ENCODE peak calls at places on chromosomes 6 and 20, in eight cellular contexts. One of them, this sample, is unnamed.

GRCh38 chr20:53707341-53708102 is 113.9 kb upstream of the ZNF217 start:
- DNase-seq in Caco-2: no peak
- DNase-seq in kidney: no peak
- DNase-seq in astrocyte of the spinal cord: peak
- DNase-seq in fibroblast of mammary gland: peak
- DNase-seq in CD4-positive, alpha-beta T cell: no peak
- DNase-seq in brain microvascular endothelial cell: peak
- DNase-seq in AG09309: no peak
- DNase-seq in this sample: no peak

GRCh38 chr6:1144842-1145755 is 166.8 kb upstream of the FOXQ1 start:
- DNase-seq in Caco-2: no peak
- DNase-seq in kidney: no peak
- DNase-seq in astrocyte of the spinal cord: peak
- DNase-seq in fibroblast of mammary gland: peak
- DNase-seq in CD4-positive, alpha-beta T cell: no peak
- DNase-seq in brain microvascular endothelial cell: no peak
- DNase-seq in AG09309: peak
- DNase-seq in this sample: no peak

GRCh38 chr6:5469101-5469846 is 208.0 kb downstream of the FARS2 start:
- DNase-seq in Caco-2: no peak
- DNase-seq in kidney: no peak
- DNase-seq in astrocyte of the spinal cord: no peak
- DNase-seq in fibroblast of mammary gland: no peak
- DNase-seq in CD4-positive, alpha-beta T cell: no peak
- DNase-seq in brain microvascular endothelial cell: no peak
- DNase-seq in AG09309: no peak
- DNase-seq in this sample: no peak

GRCh38 chr20:46398963-46399362 is 7.5 kb downstream of the ELMO2 start:
- DNase-seq in Caco-2: no peak
- DNase-seq in kidney: no peak
- DNase-seq in astrocyte of the spinal cord: no peak
- DNase-seq in fibroblast of mammary gland: no peak
- DNase-seq in CD4-positive, alpha-beta T cell: no peak
- DNase-seq in brain microvascular endothelial cell: no peak
- DNase-seq in AG09309: no peak
- DNase-seq in this sample: no peak

GRCh38 chr20:17569616-17570346 is at the start of gene DSTN:
- DNase-seq in Caco-2: peak
- DNase-seq in kidney: peak
- DNase-seq in astrocyte of the spinal cord: peak
- DNase-seq in fibroblast of mammary gland: peak
- DNase-seq in CD4-positive, alpha-beta T cell: peak
- DNase-seq in brain microvascular endothelial cell: peak
- DNase-seq in AG09309: peak
- DNase-seq in this sample: peak

GRCh38 chr20:44069203-44069931 is 117.6 kb downstream of the JPH2 start:
- DNase-seq in Caco-2: no peak
- DNase-seq in kidney: peak
- DNase-seq in astrocyte of the spinal cord: no peak
- DNase-seq in fibroblast of mammary gland: no peak
- DNase-seq in CD4-positive, alpha-beta T cell: peak
- DNase-seq in brain microvascular endothelial cell: no peak
- DNase-seq in AG09309: no peak
- DNase-seq in this sample: no peak

GRCh38 chr20:63653974-63654680 is 903 bp upstream of the STMN3 start:
- DNase-seq in Caco-2: no peak
- DNase-seq in kidney: no peak
- DNase-seq in astrocyte of the spinal cord: no peak
- DNase-seq in fibroblast of mammary gland: no peak
- DNase-seq in CD4-positive, alpha-beta T cell: no peak
- DNase-seq in brain microvascular endothelial cell: no peak
- DNase-seq in AG09309: no peak
- DNase-seq in this sample: no peak

GRCh38 chr6:11354019-11354418 is 121.6 kb upstream of the NEDD9 start:
- DNase-seq in Caco-2: no peak
- DNase-seq in kidney: no peak
- DNase-seq in astrocyte of the spinal cord: peak
- DNase-seq in fibroblast of mammary gland: peak
- DNase-seq in CD4-positive, alpha-beta T cell: peak
- DNase-seq in brain microvascular endothelial cell: peak
- DNase-seq in AG09309: no peak
- DNase-seq in this sample: no peak

GRCh38 chr20:48791666-48792071 is 36.1 kb downstream of the PREX1 start:
- DNase-seq in Caco-2: no peak
- DNase-seq in kidney: no peak
- DNase-seq in astrocyte of the spinal cord: peak
- DNase-seq in fibroblast of mammary gland: peak
- DNase-seq in CD4-positive, alpha-beta T cell: no peak
- DNase-seq in brain microvascular endothelial cell: no peak
- DNase-seq in AG09309: peak
- DNase-seq in this sample: no peak

GRCh38 chr6:134293659-134294161 is 24.2 kb downstream of the SGK1 start:
- DNase-seq in Caco-2: no peak
- DNase-seq in kidney: no peak
- DNase-seq in astrocyte of the spinal cord: no peak
- DNase-seq in fibroblast of mammary gland: no peak
- DNase-seq in CD4-positive, alpha-beta T cell: no peak
- DNase-seq in brain microvascular endothelial cell: no peak
- DNase-seq in AG09309: no peak
- DNase-seq in this sample: no peak

GRCh38 chr6:136137008-136137689 is 113.0 kb downstream of the MTFR2 start:
- DNase-seq in Caco-2: no peak
- DNase-seq in kidney: no peak
- DNase-seq in astrocyte of the spinal cord: peak
- DNase-seq in fibroblast of mammary gland: no peak
- DNase-seq in CD4-positive, alpha-beta T cell: no peak
- DNase-seq in brain microvascular endothelial cell: peak
- DNase-seq in AG09309: no peak
- DNase-seq in this sample: no peak

GRCh38 chr20:40714109-40714508 is 25.1 kb upstream of the MAFB start:
- DNase-seq in Caco-2: no peak
- DNase-seq in kidney: no peak
- DNase-seq in astrocyte of the spinal cord: no peak
- DNase-seq in fibroblast of mammary gland: no peak
- DNase-seq in CD4-positive, alpha-beta T cell: no peak
- DNase-seq in brain microvascular endothelial cell: no peak
- DNase-seq in AG09309: no peak
- DNase-seq in this sample: no peak

GRCh38 chr20:40713508-40713907 is 24.5 kb upstream of the MAFB start:
- DNase-seq in Caco-2: no peak
- DNase-seq in kidney: no peak
- DNase-seq in astrocyte of the spinal cord: no peak
- DNase-seq in fibroblast of mammary gland: no peak
- DNase-seq in CD4-positive, alpha-beta T cell: no peak
- DNase-seq in brain microvascular endothelial cell: no peak
- DNase-seq in AG09309: no peak
- DNase-seq in this sample: no peak

GRCh38 chr20:40714916-40715315 is 25.9 kb upstream of the MAFB start:
- DNase-seq in Caco-2: no peak
- DNase-seq in kidney: no peak
- DNase-seq in astrocyte of the spinal cord: no peak
- DNase-seq in fibroblast of mammary gland: no peak
- DNase-seq in CD4-positive, alpha-beta T cell: no peak
- DNase-seq in brain microvascular endothelial cell: no peak
- DNase-seq in AG09309: no peak
- DNase-seq in this sample: no peak

GRCh38 chr20:40717343-40717865 is 28.4 kb upstream of the MAFB start:
- DNase-seq in Caco-2: no peak
- DNase-seq in kidney: no peak
- DNase-seq in astrocyte of the spinal cord: no peak
- DNase-seq in fibroblast of mammary gland: no peak
- DNase-seq in CD4-positive, alpha-beta T cell: no peak
- DNase-seq in brain microvascular endothelial cell: no peak
- DNase-seq in AG09309: no peak
- DNase-seq in this sample: no peak

GRCh38 chr20:40715491-40715890 is 26.5 kb upstream of the MAFB start:
- DNase-seq in Caco-2: no peak
- DNase-seq in kidney: no peak
- DNase-seq in astrocyte of the spinal cord: no peak
- DNase-seq in fibroblast of mammary gland: no peak
- DNase-seq in CD4-positive, alpha-beta T cell: no peak
- DNase-seq in brain microvascular endothelial cell: no peak
- DNase-seq in AG09309: no peak
- DNase-seq in this sample: no peak
- TF ChIP-seq CTCF in Caco-2: no peak
- TF ChIP-seq CTCF in kidney: no peak
- TF ChIP-seq CTCF in astrocyte of the spinal cord: no peak
- TF ChIP-seq CTCF in fibroblast of mammary gland: no peak
- TF ChIP-seq CTCF in CD4-positive, alpha-beta T cell: no peak
- TF ChIP-seq CTCF in brain microvascular endothelial cell: no peak
- TF ChIP-seq CTCF in AG09309: no peak
- TF ChIP-seq CTCF in this sample: no peak

DNA sequence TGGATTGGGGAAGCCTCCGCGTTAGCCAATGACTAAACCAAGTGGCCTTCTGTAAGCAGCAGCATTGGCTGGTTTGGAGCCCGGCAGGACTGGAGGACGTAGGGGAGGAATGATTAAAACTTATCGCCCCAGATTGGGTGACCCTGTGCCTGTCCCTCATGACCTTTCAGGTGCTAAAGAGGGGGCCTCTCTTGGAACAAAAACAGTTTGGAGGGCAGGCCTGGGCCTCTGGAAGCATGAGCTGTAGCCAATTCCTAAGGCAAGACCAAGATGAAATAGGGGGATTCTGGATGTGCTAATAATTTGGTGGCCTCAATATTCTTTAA is 1.4 kb downstream of the GMPR start:
- DNase-seq in Caco-2: no peak
- DNase-seq in kidney: no peak
- DNase-seq in astrocyte of the spinal cord: no peak
- DNase-seq in fibroblast of mammary gland: peak
- DNase-seq in CD4-positive, alpha-beta T cell: no peak
- DNase-seq in brain microvascular endothelial cell: no peak
- DNase-seq in AG09309: no peak
- DNase-seq in this sample: no peak
- TF ChIP-seq CTCF in Caco-2: no peak
- TF ChIP-seq CTCF in kidney: no peak
- TF ChIP-seq CTCF in astrocyte of the spinal cord: no peak
- TF ChIP-seq CTCF in fibroblast of mammary gland: no peak
- TF ChIP-seq CTCF in CD4-positive, alpha-beta T cell: no peak
- TF ChIP-seq CTCF in brain microvascular endothelial cell: no peak
- TF ChIP-seq CTCF in AG09309: no peak
- TF ChIP-seq CTCF in this sample: no peak

GRCh38 chr6:69105288-69105687 is 470.2 kb downstream of the ADGRB3 start:
- DNase-seq in Caco-2: peak
- DNase-seq in kidney: no peak
- DNase-seq in astrocyte of the spinal cord: no peak
- DNase-seq in fibroblast of mammary gland: no peak
- DNase-seq in CD4-positive, alpha-beta T cell: no peak
- DNase-seq in brain microvascular endothelial cell: peak
- DNase-seq in AG09309: no peak
- DNase-seq in this sample: no peak
- TF ChIP-seq CTCF in Caco-2: no peak
- TF ChIP-seq CTCF in kidney: no peak
- TF ChIP-seq CTCF in astrocyte of the spinal cord: no peak
- TF ChIP-seq CTCF in fibroblast of mammary gland: no peak
- TF ChIP-seq CTCF in CD4-positive, alpha-beta T cell: no peak
- TF ChIP-seq CTCF in brain microvascular endothelial cell: peak
- TF ChIP-seq CTCF in AG09309: no peak
- TF ChIP-seq CTCF in this sample: peak

DNA sequence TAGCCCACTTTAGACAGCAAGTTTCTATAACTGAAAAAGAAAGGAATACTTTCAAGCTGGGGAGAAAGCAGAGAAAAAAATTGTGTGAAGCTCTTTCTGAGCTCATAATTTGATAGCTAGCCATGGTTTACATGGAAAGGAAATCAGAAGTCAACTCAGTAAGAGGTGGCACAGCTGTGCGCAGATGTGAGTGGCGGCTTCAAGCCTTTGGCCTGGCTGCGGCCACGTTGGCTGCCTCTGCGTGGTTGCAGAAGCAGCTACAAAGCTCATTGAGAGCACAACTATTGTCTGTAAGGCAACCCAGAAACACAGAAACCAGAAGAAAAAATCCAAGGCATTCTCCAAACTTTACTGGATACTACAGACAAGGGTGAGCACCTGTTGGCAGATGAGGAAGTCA is 136.9 kb downstream of the SASH1 start:
- DNase-seq in Caco-2: no peak
- DNase-seq in kidney: no peak
- DNase-seq in astrocyte of the spinal cord: no peak
- DNase-seq in fibroblast of mammary gland: no peak
- DNase-seq in CD4-positive, alpha-beta T cell: no peak
- DNase-seq in brain microvascular endothelial cell: no peak
- DNase-seq in AG09309: no peak
- DNase-seq in this sample: no peak
- TF ChIP-seq CTCF in Caco-2: no peak
- TF ChIP-seq CTCF in kidney: no peak
- TF ChIP-seq CTCF in astrocyte of the spinal cord: no peak
- TF ChIP-seq CTCF in fibroblast of mammary gland: no peak
- TF ChIP-seq CTCF in CD4-positive, alpha-beta T cell: no peak
- TF ChIP-seq CTCF in brain microvascular endothelial cell: no peak
- TF ChIP-seq CTCF in AG09309: no peak
- TF ChIP-seq CTCF in this sample: no peak

This sample was measured in chondrocyte.